ENCODE peak calls at places on chromosomes 13 and 19, in nine cellular contexts. F is T-helper 17 cell; U is H9; W is EL; N is CD4-positive, CD25-positive, alpha-beta regulatory T cell; E is stimulated activated CD8-positive, alpha-beta memory T cell treated with anti-CD3 and anti-CD28 coated beads, Interleukin-7, amount 100 ng/mL, for 24 hours; K is Daoy; X is lung microvascular endothelial cell; H is smooth muscle cell of the brain vasculature. L is an unnamed sample.

GRCh38 chr19:38486731-38487336 is 53.3 kb downstream of the RYR1 start:
- DNase-seq in H (no peak), F (no peak), U (no peak), K (no peak), N (no peak), W (no peak), E (no peak), X (no peak), L (no peak)

GRCh38 chr13:101474419-101474957 is 22.0 kb downstream of the ITGBL1 start:
- DNase-seq in W (peak; percentile 92), K (peak; percentile 59), N (no peak), X (peak; percentile 59), U (peak; percentile 60), H (peak; percentile 83), E (no peak), F (no peak), L (no peak)

GRCh38 chr13:37473035-37473434 is 125.5 kb downstream of the POSTN start:
- DNase-seq in N (no peak), X (no peak), U (peak; percentile 33), K (no peak), H (no peak), E (no peak), F (no peak), W (no peak), L (no peak)

GRCh38 chr19:4722671-4723464 is 774 bp downstream of the DPP9 start:
- DNase-seq in N (no peak), X (peak; percentile 31), E (no peak), U (no peak), K (peak; percentile 53), H (no peak), W (peak; percentile 65), F (no peak), L (peak; percentile 26)

GRCh38 chr13:112251930-112252585 is 124.1 kb upstream of the SPACA7 start:
- DNase-seq in W (no peak), H (no peak), X (no peak), U (no peak), E (no peak), F (no peak), N (no peak), K (no peak), L (no peak)

GRCh38 chr19:50796128-50796633 is 6.0 kb downstream of the ACP4 start:
- DNase-seq in N (no peak), U (no peak), W (no peak), H (no peak), F (no peak), E (no peak), K (no peak), X (no peak), L (no peak)

GRCh38 chr13:108435393-108436149 is 166.1 kb downstream of the TNFSF13B start:
- DNase-seq in F (no peak), K (no peak), N (no peak), W (no peak), H (no peak), U (no peak), E (no peak), X (no peak), L (no peak)

GRCh38 chr19:32928806-32929205 is 43.0 kb downstream of the CEP89 start:
- DNase-seq in W (no peak), N (no peak), E (no peak), F (no peak), X (no peak), K (no peak), H (peak; percentile 10), U (no peak), L (no peak)

GRCh38 chr13:23867027-23867491 is 22.1 kb downstream of the MIPEP start:
- DNase-seq in K (no peak), W (peak; percentile 37), U (peak; percentile 41), N (no peak), F (no peak), X (no peak), H (no peak), E (no peak), L (no peak)

GRCh38 chr19:56933014-56933705 is 92.6 kb upstream of the PEG3 start:
- DNase-seq in N (no peak), U (no peak), E (no peak), W (no peak), H (no peak), F (no peak), X (no peak), K (no peak), L (no peak)

GRCh38 chr19:48330012-48330681 is 4.8 kb downstream of the EMP3 start:
- DNase-seq in F (peak; percentile 71), X (peak; percentile 91), N (peak; percentile 90), W (no peak), K (no peak), E (peak; percentile 60), U (peak; percentile 92), H (no peak), L (peak; percentile 83)

GRCh38 chr19:3765121-3765520 is 2.6 kb downstream of the MRPL54 start:
- DNase-seq in N (no peak), E (no peak), W (no peak), U (no peak), H (no peak), F (no peak), K (peak; percentile 50), X (no peak), L (no peak)

GRCh38 chr19:55347442-55348009 is 7.0 kb downstream of the COX6B2 start:
- DNase-seq in X (no peak), U (no peak), K (no peak), H (no peak), N (no peak), E (no peak), F (no peak), W (no peak), L (no peak)

GRCh38 chr13:21015284-21015683 is 46.1 kb downstream of the LATS2 start:
- DNase-seq in K (no peak), X (no peak), W (peak; percentile 38), F (no peak), U (no peak), H (no peak), N (no peak), E (no peak), L (no peak)

GRCh38 chr13:32037471-32037870 is 5.9 kb downstream of the FRY start:
- DNase-seq in F (no peak), W (no peak), X (no peak), U (no peak), N (no peak), K (no peak), H (no peak), E (no peak), L (no peak)

GRCh38 chr19:40959338-40959737 is 31.7 kb upstream of the CYP2B6 start:
- DNase-seq in H (no peak), K (no peak), W (no peak), F (no peak), X (no peak), N (no peak), E (no peak), U (no peak), L (no peak)

GRCh38 chr13:108020027-108020426 is 195.3 kb downstream of the LIG4 start:
- DNase-seq in F (no peak), K (no peak), E (no peak), H (no peak), X (no peak), U (no peak), W (no peak), N (no peak), L (no peak)

GRCh38 chr19:46863818-46864629 is 3.2 kb downstream of the ARHGAP35 start:
- DNase-seq in E (no peak), K (peak; percentile 80), W (peak; percentile 93), U (peak; percentile 66), H (no peak), X (peak; percentile 20), F (no peak), N (no peak), L (no peak)

GRCh38 chr13:72507394-72508199 is 219.8 kb downstream of the MZT1 start:
- DNase-seq in F (no peak), N (no peak), U (no peak), E (no peak), W (peak; percentile 21), X (no peak), H (no peak), K (no peak), L (no peak)

GRCh38 chr19:28426902-28427232 is 786.1 kb downstream of the UQCRFS1 start:
- DNase-seq in H (no peak), K (peak; percentile 94), X (no peak), F (no peak), U (peak; percentile 73), N (no peak), W (peak; percentile 67), E (no peak), L (no peak)

GRCh38 chr13:110062077-110062776 is 244.7 kb downstream of the COL4A1 start:
- DNase-seq in K (no peak), F (no peak), W (peak; percentile 36), E (no peak), N (no peak), U (no peak), X (no peak), H (no peak), L (no peak)

GRCh38 chr19:11160119-11160768 is 4.7 kb upstream of the SPC24 start:
- DNase-seq in N (no peak), H (no peak), F (no peak), U (no peak), K (no peak), W (no peak), X (peak; percentile 47), E (no peak), L (no peak)

GRCh38 chr19:21023901-21024300 is 3.4 kb downstream of the ZNF430 start:
- DNase-seq in U (no peak), X (no peak), F (no peak), N (no peak), K (peak; percentile 4), H (no peak), E (no peak), W (peak; percentile 49), L (no peak)

GRCh38 chr19:46745521-46746280 is at the start of gene FKRP:
- DNase-seq in F (no peak), W (no peak), H (no peak), X (peak; percentile 33), K (no peak), E (no peak), U (no peak), N (no peak), L (peak; percentile 34)

GRCh38 chr13:114038211-114038613 is 64.3 kb upstream of the C13orf46 start:
- DNase-seq in X (no peak), F (no peak), N (no peak), U (no peak), E (no peak), K (no peak), W (no peak), H (no peak), L (no peak)

GRCh38 chr13:35888327-35888940 is 242.7 kb downstream of the DCLK1 start:
- DNase-seq in N (no peak), K (peak; percentile 36), H (no peak), W (no peak), X (no peak), U (no peak), E (no peak), F (no peak), L (no peak)

GRCh38 chr13:46154136-46154854 is 27.7 kb downstream of the LCP1 start:
- DNase-seq in X (no peak), N (no peak), E (no peak), W (no peak), H (no peak), F (no peak), K (no peak), U (no peak), L (no peak)

GRCh38 chr13:114198556-114198955 is 19.5 kb downstream of the CFAP97D2 start:
- DNase-seq in K (no peak), E (no peak), U (no peak), F (no peak), X (no peak), N (no peak), H (no peak), W (no peak), L (no peak)

GRCh38 chr19:13282486-13283065 is 132.4 kb downstream of the IER2 start:
- DNase-seq in X (no peak), W (no peak), E (no peak), U (no peak), K (no peak), F (no peak), N (no peak), H (no peak), L (no peak)

GRCh38 chr13:70353096-70353495 is 244.8 kb upstream of the KLHL1 start:
- DNase-seq in K (no peak), U (peak; percentile 33), F (no peak), N (no peak), E (no peak), X (no peak), H (no peak), W (no peak), L (no peak)

GRCh38 chr13:94950303-94950702 is 238.0 kb upstream of the SOX21 start:
- DNase-seq in K (no peak), E (no peak), F (no peak), W (no peak), X (peak; percentile 60), H (no peak), U (no peak), N (no peak), L (no peak)